ENCODE peak calls at places on chromosome 9, in seven cellular contexts. P is neural crest cell, D is M059J, F is NCI-H2107, Z is PC-3, Y is AG20443, R is COR-L47. I is an unnamed sample.

GRCh38 chr9:93068956-93069355 is 10.5 kb downstream of the SUSD3 start:
- DNase-seq in D (no peak), F (no peak), P (no peak), Z (no peak), Y (no peak), R (no peak), I (no peak)

GRCh38 chr9:78278801-78279200 is 18.1 kb upstream of the PSAT1 start:
- DNase-seq in Z (no peak), Y (no peak), D (no peak), F (no peak), R (no peak), P (no peak), I (no peak)

GRCh38 chr9:91074866-91075265 is 273.2 kb downstream of the SYK start:
- DNase-seq in D (no peak), P (no peak), Z (no peak), F (no peak), R (no peak), Y (no peak), I (no peak)

GRCh38 chr9:70802206-70802605 is 319.2 kb downstream of the TRPM3 start:
- DNase-seq in R (no peak), Y (peak), Z (no peak), F (no peak), D (no peak), P (no peak), I (no peak)

GRCh38 chr9:89137548-89138462 is 40.8 kb downstream of the SHC3 start:
- DNase-seq in D (peak), Y (peak), R (no peak), P (no peak), Z (peak), F (no peak), I (peak)

GRCh38 chr9:89635007-89635742 is 30.4 kb downstream of the GADD45G start:
- DNase-seq in Z (peak), R (peak), Y (peak), D (peak), F (no peak), P (no peak), I (peak)

GRCh38 chr9:99647617-99648016 is 174.1 kb upstream of the NR4A3 start:
- DNase-seq in F (no peak), R (no peak), P (no peak), Z (no peak), D (no peak), Y (no peak), I (no peak)

GRCh38 chr9:95457769-95458168 is 59.0 kb downstream of the PTCH1 start:
- DNase-seq in D (no peak), R (no peak), Z (no peak), Y (no peak), P (no peak), F (no peak), I (no peak)

GRCh38 chr9:133822439-133823065 is 84.4 kb upstream of the SARDH start:
- DNase-seq in D (no peak), Z (no peak), Y (no peak), R (no peak), F (no peak), P (no peak), I (no peak)

GRCh38 chr9:76394896-76395244 is 644 bp upstream of the RFK start:
- DNase-seq in R (peak), Y (peak), D (peak), F (no peak), Z (peak), P (no peak), I (peak)

GRCh38 chr9:20950707-20951106 is 80.7 kb downstream of the HACD4 start:
- DNase-seq in D (no peak), Y (no peak), F (no peak), P (no peak), Z (no peak), R (no peak), I (no peak)

GRCh38 chr9:124721109-124721850 is 49.8 kb downstream of the NR6A1 start:
- DNase-seq in Z (no peak), P (no peak), Y (peak), F (no peak), D (peak), R (no peak), I (peak)

GRCh38 chr9:128550770-128551651 is 1.4 kb upstream of the SPTAN1 start:
- DNase-seq in F (no peak), R (no peak), Y (peak), Z (no peak), D (peak), P (no peak), I (peak)

GRCh38 chr9:117247271-117247670 is 167.6 kb downstream of the ASTN2 start:
- DNase-seq in D (peak), Z (no peak), Y (peak), R (no peak), F (no peak), P (no peak), I (no peak)

GRCh38 chr9:40914772-40915659 is 213.5 kb downstream of the FOXD4L6 start:
- DNase-seq in D (no peak), P (no peak), F (no peak), Z (no peak), R (no peak), Y (no peak), I (no peak)

GRCh38 chr9:132125944-132126720 is 35.7 kb upstream of the NTNG2 start:
- DNase-seq in P (no peak), R (no peak), Y (no peak), D (peak), F (no peak), Z (no peak), I (no peak)

GRCh38 chr9:103471241-103471640 is 476.1 kb downstream of the CYLC2 start:
- DNase-seq in D (no peak), F (no peak), Y (no peak), P (no peak), Z (peak), R (no peak), I (no peak)

GRCh38 chr9:97599447-97599846 is 33.7 kb downstream of the TSTD2 start:
- DNase-seq in P (no peak), R (no peak), Y (no peak), D (no peak), F (no peak), Z (no peak), I (no peak)

GRCh38 chr9:110579763-110580255 is 268 bp upstream of the SVEP1 start:
- DNase-seq in Z (no peak), Y (peak), D (peak), P (peak), F (no peak), R (no peak), I (peak)

GRCh38 chr9:70478963-70479641 is 64.6 kb upstream of the KLF9 start:
- DNase-seq in P (no peak), Y (no peak), Z (no peak), F (no peak), R (no peak), D (peak), I (no peak)

GRCh38 chr9:116383956-116384355 is 230.4 kb downstream of the PAPPA start:
- DNase-seq in P (no peak), Z (no peak), D (peak), Y (no peak), R (no peak), F (no peak), I (no peak)

GRCh38 chr9:98356326-98356725 is 100.9 kb upstream of the TBC1D2 start:
- DNase-seq in D (no peak), F (no peak), R (no peak), P (no peak), Y (no peak), Z (no peak), I (no peak)

GRCh38 chr9:33139421-33140228 is 27.5 kb downstream of the B4GALT1 start:
- DNase-seq in F (no peak), D (no peak), P (no peak), Z (no peak), Y (peak), R (no peak), I (peak)

GRCh38 chr9:104836235-104836634 is 72.3 kb downstream of the NIPSNAP3B start:
- DNase-seq in D (peak), Z (no peak), Y (no peak), F (peak), P (no peak), R (peak), I (no peak)

GRCh38 chr9:136157477-136158265 is 39.0 kb upstream of the TMEM250 start:
- DNase-seq in Y (no peak), F (no peak), P (no peak), Z (no peak), R (no peak), D (no peak), I (no peak)

GRCh38 chr9:20473566-20474116 is 148.7 kb downstream of the MLLT3 start:
- DNase-seq in F (no peak), P (no peak), Z (no peak), D (no peak), Y (peak), R (no peak), I (no peak)

GRCh38 chr9:98690686-98691085 is 18.0 kb downstream of the GABBR2 start:
- DNase-seq in Y (no peak), Z (no peak), P (no peak), F (no peak), D (no peak), R (no peak), I (no peak)

GRCh38 chr9:130186839-130187522 is 14.8 kb downstream of the NCS1 start:
- DNase-seq in F (no peak), R (no peak), Y (peak), P (no peak), Z (peak), D (peak), I (peak)

GRCh38 chr9:72444436-72444835 is 77.0 kb upstream of the TMC1 start:
- DNase-seq in D (peak), Z (peak), P (no peak), Y (no peak), F (no peak), R (no peak), I (no peak)

GRCh38 chr9:134043531-134043988 is 18.3 kb downstream of the BRD3OS start:
- DNase-seq in Z (no peak), P (no peak), R (no peak), Y (no peak), F (no peak), D (no peak), I (no peak)

GRCh38 chr9:124797343-124798103 is 20.6 kb downstream of the OLFML2A start:
- DNase-seq in Z (no peak), D (no peak), P (no peak), F (no peak), Y (no peak), R (no peak), I (no peak)

GRCh38 chr9:134732392-134733110 is 90.9 kb downstream of the COL5A1 start:
- DNase-seq in Y (no peak), P (no peak), D (no peak), F (no peak), R (no peak), Z (no peak), I (no peak)

GRCh38 chr9:23587433-23587832 is 238.6 kb downstream of the ELAVL2 start:
- DNase-seq in Y (no peak), D (peak), Z (no peak), R (no peak), P (no peak), F (no peak), I (peak)

GRCh38 chr9:122325124-122325523 is 45.7 kb upstream of the PTGS1 start:
- DNase-seq in P (no peak), Z (no peak), F (no peak), R (no peak), D (peak), Y (no peak), I (peak)